ENCODE peak calls at places on chromosomes 4 and X, in eight cellular contexts. One of them, this sample, is unnamed.

GRCh38 chrX:15567886-15568616 is 32.7 kb downstream of the ACE2 start:
- DNase-seq in A549: peak; percentile 9
- DNase-seq in K562: no peak
- DNase-seq in HepG2: peak; percentile 23
- DNase-seq in GM12878: no peak
- DNase-seq in SK-N-SH: no peak
- DNase-seq in Panc1: no peak
- DNase-seq in HCT116: no peak
- DNase-seq in this sample: no peak

GRCh38 chrX:17964871-17965270 is 103.8 kb upstream of the RAI2 start:
- DNase-seq in A549: no peak
- DNase-seq in K562: no peak
- DNase-seq in HepG2: no peak
- DNase-seq in GM12878: no peak
- DNase-seq in SK-N-SH: no peak
- DNase-seq in Panc1: no peak
- DNase-seq in HCT116: no peak
- DNase-seq in this sample: no peak

GRCh38 chr4:1821679-1822567 is 28.8 kb downstream of the FGFR3 start:
- DNase-seq in A549: no peak
- DNase-seq in K562: no peak
- DNase-seq in HepG2: no peak
- DNase-seq in GM12878: no peak
- DNase-seq in SK-N-SH: no peak
- DNase-seq in Panc1: no peak
- DNase-seq in HCT116: no peak
- DNase-seq in this sample: no peak

GRCh38 chrX:127708155-127708554 is 344.0 kb downstream of the ACTRT1 start:
- DNase-seq in A549: peak; percentile 4
- DNase-seq in K562: no peak
- DNase-seq in HepG2: no peak
- DNase-seq in GM12878: no peak
- DNase-seq in SK-N-SH: no peak
- DNase-seq in Panc1: no peak
- DNase-seq in HCT116: no peak
- DNase-seq in this sample: peak; percentile 62

GRCh38 chrX:112931900-112932299 is 91.3 kb upstream of the AMOT start:
- DNase-seq in A549: no peak
- DNase-seq in K562: no peak
- DNase-seq in HepG2: no peak
- DNase-seq in GM12878: no peak
- DNase-seq in SK-N-SH: no peak
- DNase-seq in Panc1: no peak
- DNase-seq in HCT116: no peak
- DNase-seq in this sample: no peak

GRCh38 chr4:83364312-83364711 is 29.7 kb upstream of the HPSE start:
- DNase-seq in A549: no peak
- DNase-seq in K562: peak; percentile 24
- DNase-seq in HepG2: no peak
- DNase-seq in GM12878: no peak
- DNase-seq in SK-N-SH: no peak
- DNase-seq in Panc1: no peak
- DNase-seq in HCT116: no peak
- DNase-seq in this sample: peak; percentile 4

GRCh38 chr4:85151349-85151748 is 184.9 kb upstream of the WDFY3 start:
- DNase-seq in A549: no peak
- DNase-seq in K562: no peak
- DNase-seq in HepG2: no peak
- DNase-seq in GM12878: no peak
- DNase-seq in SK-N-SH: no peak
- DNase-seq in Panc1: no peak
- DNase-seq in HCT116: no peak
- DNase-seq in this sample: no peak

GRCh38 chrX:107827852-107828251 is 2.2 kb downstream of the MID2 start:
- DNase-seq in A549: no peak
- DNase-seq in K562: no peak
- DNase-seq in HepG2: no peak
- DNase-seq in GM12878: no peak
- DNase-seq in SK-N-SH: no peak
- DNase-seq in Panc1: no peak
- DNase-seq in HCT116: no peak
- DNase-seq in this sample: no peak

GRCh38 chr4:76377922-76378321 is 43.0 kb downstream of the CCDC158 start:
- DNase-seq in A549: peak; percentile 31
- DNase-seq in K562: peak; percentile 61
- DNase-seq in HepG2: peak; percentile 44
- DNase-seq in GM12878: no peak
- DNase-seq in SK-N-SH: peak; percentile 58
- DNase-seq in Panc1: no peak
- DNase-seq in HCT116: peak; percentile 39
- DNase-seq in this sample: no peak

DNA sequence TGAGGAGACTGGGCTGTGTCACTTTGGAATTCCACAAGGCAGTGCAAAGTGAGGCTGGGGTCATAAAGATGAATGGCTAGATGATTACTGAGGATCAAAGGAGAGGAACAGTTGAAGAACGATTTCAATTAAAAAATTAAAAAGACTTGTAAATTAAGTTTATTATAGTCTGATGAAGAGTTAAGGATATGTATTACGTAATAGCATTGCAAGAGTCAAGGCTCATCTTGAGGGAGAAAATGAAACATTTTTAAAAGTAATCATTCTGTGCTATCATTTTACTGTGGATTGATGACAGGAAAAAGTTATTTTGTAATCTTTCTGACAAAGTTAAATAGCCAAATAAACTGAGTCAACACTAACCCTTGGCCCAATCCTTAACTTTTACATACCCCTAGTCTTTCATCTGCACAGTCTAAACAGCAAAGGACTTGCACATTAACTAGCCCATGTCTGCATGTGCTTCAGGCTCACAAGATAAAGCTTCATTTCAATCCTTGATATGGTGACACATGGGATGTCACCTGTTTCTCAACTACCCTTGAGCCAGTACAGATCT is 465.5 kb upstream of the CTSO start:
- DNase-seq in A549: no peak
- DNase-seq in K562: no peak
- DNase-seq in HepG2: no peak
- DNase-seq in GM12878: no peak
- DNase-seq in SK-N-SH: no peak
- DNase-seq in Panc1: no peak
- DNase-seq in HCT116: no peak
- DNase-seq in this sample: no peak
- TF ChIP-seq REST in A549: no peak
- TF ChIP-seq REST in K562: no peak
- TF ChIP-seq REST in HepG2: no peak
- TF ChIP-seq REST in GM12878: no peak
- TF ChIP-seq REST in SK-N-SH: no peak
- TF ChIP-seq REST in Panc1: no peak
- TF ChIP-seq REST in HCT116: no peak
- TF ChIP-seq REST in this sample: no peak

DNA sequence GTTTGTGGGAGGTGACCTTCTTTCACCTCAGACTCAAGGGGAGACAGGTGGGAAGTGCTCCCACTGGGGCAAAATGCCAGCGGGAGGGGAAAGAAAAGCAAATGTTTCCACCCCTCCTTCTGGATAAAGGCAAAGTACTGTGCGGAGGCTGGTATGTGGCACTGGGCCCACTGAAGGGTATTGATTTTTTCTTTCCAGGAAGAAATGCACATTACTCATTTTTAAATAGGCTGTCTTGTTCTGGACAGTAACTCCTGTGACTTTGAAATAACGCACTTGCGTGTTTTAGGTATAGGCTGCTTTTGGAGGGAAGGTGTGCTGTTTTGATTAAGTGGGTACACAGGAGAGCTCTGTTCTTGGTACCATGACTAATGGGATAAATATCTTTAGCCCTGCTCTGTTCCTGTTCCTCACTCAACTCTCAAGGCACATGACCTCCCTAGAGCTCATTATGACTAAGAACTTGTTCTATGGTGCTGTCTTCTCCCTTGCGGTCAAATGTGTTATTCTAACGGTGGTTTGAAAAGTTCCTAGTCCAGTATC is 40.7 kb upstream of the MBTPS2 start:
- DNase-seq in A549: peak; percentile 20
- DNase-seq in K562: no peak
- DNase-seq in HepG2: peak; percentile 66
- DNase-seq in GM12878: no peak
- DNase-seq in SK-N-SH: no peak
- DNase-seq in Panc1: peak; percentile 30
- DNase-seq in HCT116: peak; percentile 84
- DNase-seq in this sample: no peak
- TF ChIP-seq REST in A549: no peak
- TF ChIP-seq REST in K562: no peak
- TF ChIP-seq REST in HepG2: no peak
- TF ChIP-seq REST in GM12878: no peak
- TF ChIP-seq REST in SK-N-SH: no peak
- TF ChIP-seq REST in Panc1: no peak
- TF ChIP-seq REST in HCT116: no peak
- TF ChIP-seq REST in this sample: no peak

GRCh38 chr4:169385356-169385755 is 114.6 kb upstream of the SH3RF1 start:
- DNase-seq in A549: no peak
- DNase-seq in K562: no peak
- DNase-seq in HepG2: no peak
- DNase-seq in GM12878: no peak
- DNase-seq in SK-N-SH: no peak
- DNase-seq in Panc1: no peak
- DNase-seq in HCT116: no peak
- DNase-seq in this sample: no peak
- TF ChIP-seq REST in A549: no peak
- TF ChIP-seq REST in K562: no peak
- TF ChIP-seq REST in HepG2: no peak
- TF ChIP-seq REST in GM12878: no peak
- TF ChIP-seq REST in SK-N-SH: no peak
- TF ChIP-seq REST in Panc1: no peak
- TF ChIP-seq REST in HCT116: no peak
- TF ChIP-seq REST in this sample: no peak

GRCh38 chr4:3339566-3339965 is 46.7 kb downstream of the RGS12 start:
- DNase-seq in A549: no peak
- DNase-seq in K562: no peak
- DNase-seq in HepG2: no peak
- DNase-seq in GM12878: no peak
- DNase-seq in SK-N-SH: no peak
- DNase-seq in Panc1: no peak
- DNase-seq in HCT116: no peak
- DNase-seq in this sample: no peak

GRCh38 chr4:3341760-3342159 is 48.9 kb downstream of the RGS12 start:
- DNase-seq in A549: no peak
- DNase-seq in K562: peak; percentile 2
- DNase-seq in HepG2: no peak
- DNase-seq in GM12878: no peak
- DNase-seq in SK-N-SH: no peak
- DNase-seq in Panc1: no peak
- DNase-seq in HCT116: no peak
- DNase-seq in this sample: no peak

GRCh38 chr4:3340038-3340702 is 47.3 kb downstream of the RGS12 start:
- DNase-seq in A549: no peak
- DNase-seq in K562: no peak
- DNase-seq in HepG2: no peak
- DNase-seq in GM12878: no peak
- DNase-seq in SK-N-SH: no peak
- DNase-seq in Panc1: no peak
- DNase-seq in HCT116: no peak
- DNase-seq in this sample: no peak

GRCh38 chr4:3342182-3342854 is 49.5 kb downstream of the RGS12 start:
- DNase-seq in A549: peak; percentile 70
- DNase-seq in K562: no peak
- DNase-seq in HepG2: peak; percentile 85
- DNase-seq in GM12878: no peak
- DNase-seq in SK-N-SH: no peak
- DNase-seq in Panc1: no peak
- DNase-seq in HCT116: no peak
- DNase-seq in this sample: no peak

DNA sequence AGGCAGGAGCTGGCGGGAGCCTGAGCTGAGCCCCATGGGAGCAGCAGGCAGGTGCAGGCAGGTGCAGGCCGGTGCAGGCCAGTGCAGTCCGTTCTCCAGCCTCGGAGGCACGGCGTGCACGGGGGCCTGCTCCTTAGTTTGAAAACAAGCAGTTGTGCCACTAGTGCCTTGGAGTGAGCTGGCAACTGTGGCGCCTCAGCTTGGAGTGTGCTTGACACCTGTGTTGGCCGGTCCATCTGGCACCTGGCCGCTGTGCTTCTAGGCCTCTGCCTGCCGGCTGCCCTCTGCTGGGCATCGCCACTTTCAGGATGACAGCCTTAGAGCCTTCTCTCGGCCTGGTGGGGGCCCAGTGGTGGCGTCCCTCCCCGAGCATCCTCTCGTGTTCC is 47.9 kb downstream of the RGS12 start:
- DNase-seq in A549: peak; percentile 14
- DNase-seq in K562: no peak
- DNase-seq in HepG2: no peak
- DNase-seq in GM12878: no peak
- DNase-seq in SK-N-SH: no peak
- DNase-seq in Panc1: no peak
- DNase-seq in HCT116: no peak
- DNase-seq in this sample: no peak
- TF ChIP-seq REST in A549: no peak
- TF ChIP-seq REST in K562: no peak
- TF ChIP-seq REST in HepG2: no peak
- TF ChIP-seq REST in GM12878: no peak
- TF ChIP-seq REST in SK-N-SH: no peak
- TF ChIP-seq REST in Panc1: no peak
- TF ChIP-seq REST in HCT116: no peak
- TF ChIP-seq REST in this sample: no peak

DNA sequence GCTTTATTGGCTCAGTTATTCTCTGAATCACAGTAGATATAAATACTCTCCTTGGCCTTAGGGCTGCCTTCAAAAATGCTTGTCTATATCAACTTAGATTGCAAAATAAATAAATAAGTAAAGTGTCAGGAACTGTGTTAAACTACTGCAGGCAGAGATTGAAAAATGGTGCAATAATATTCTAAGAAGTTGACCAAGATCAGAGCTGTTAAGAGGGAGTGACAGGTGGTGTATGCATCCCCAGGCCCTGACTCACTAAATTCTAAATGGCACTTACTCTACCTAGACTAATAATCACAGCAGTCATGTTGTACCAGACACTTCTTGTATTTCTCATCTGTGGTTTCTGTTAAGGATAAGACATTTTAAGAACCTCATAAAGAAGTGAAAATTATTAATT is 235.1 kb upstream of the SPOCK3 start:
- DNase-seq in A549: no peak
- DNase-seq in K562: no peak
- DNase-seq in HepG2: no peak
- DNase-seq in GM12878: no peak
- DNase-seq in SK-N-SH: no peak
- DNase-seq in Panc1: no peak
- DNase-seq in HCT116: no peak
- DNase-seq in this sample: no peak
- TF ChIP-seq REST in A549: no peak
- TF ChIP-seq REST in K562: no peak
- TF ChIP-seq REST in HepG2: no peak
- TF ChIP-seq REST in GM12878: no peak
- TF ChIP-seq REST in SK-N-SH: no peak
- TF ChIP-seq REST in Panc1: no peak
- TF ChIP-seq REST in HCT116: no peak
- TF ChIP-seq REST in this sample: no peak

DNA sequence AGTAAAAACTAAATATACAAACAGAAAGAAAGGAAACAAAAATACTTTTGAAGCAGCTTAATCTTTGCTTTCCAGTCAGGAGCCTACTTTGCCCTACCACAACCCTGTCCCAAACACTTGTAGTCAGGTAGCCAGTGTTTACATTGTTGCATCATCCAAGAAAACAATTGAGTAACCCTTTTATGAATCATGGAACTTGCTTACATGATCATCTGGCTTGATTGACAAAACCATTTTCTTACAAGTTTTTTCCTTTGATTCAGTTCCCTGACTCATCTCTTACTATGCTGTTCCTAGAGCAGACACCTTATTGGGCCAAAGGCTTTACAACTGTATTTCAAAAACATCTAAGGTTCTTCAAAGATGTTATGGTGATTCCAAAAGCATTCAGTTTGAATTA is 740.1 kb downstream of the KLHL13 start:
- DNase-seq in A549: peak; percentile 41
- DNase-seq in K562: no peak
- DNase-seq in HepG2: peak; percentile 2
- DNase-seq in GM12878: no peak
- DNase-seq in SK-N-SH: no peak
- DNase-seq in Panc1: peak; percentile 12
- DNase-seq in HCT116: peak; percentile 12
- DNase-seq in this sample: no peak
- TF ChIP-seq REST in A549: no peak
- TF ChIP-seq REST in K562: no peak
- TF ChIP-seq REST in HepG2: no peak
- TF ChIP-seq REST in GM12878: no peak
- TF ChIP-seq REST in SK-N-SH: no peak
- TF ChIP-seq REST in Panc1: no peak
- TF ChIP-seq REST in HCT116: no peak
- TF ChIP-seq REST in this sample: no peak